ENCODE peak calls at places on chromosomes 6 and 20, in five cellular contexts. One of them, this sample, is unnamed.

GRCh38 chr20:43748274-43748673 is 21.5 kb upstream of the GTSF1L start:
- DNase-seq in globus pallidus: no peak
- DNase-seq in stimulated activated CD4-positive, alpha-beta T cell treated with anti-CD3 and anti-CD28 coated beads, Interleukin-1b, Interleukin-23, amount 100 ng/mL, for 24 hours: no peak
- DNase-seq in activated CD8-positive, alpha-beta T cell treated with anti-CD3 and anti-CD28 coated beads for 36 hours: no peak
- DNase-seq in A172: no peak
- DNase-seq in this sample: no peak

GRCh38 chr6:136524936-136525413 is 25.2 kb downstream of the MAP7 start:
- DNase-seq in globus pallidus: peak
- DNase-seq in stimulated activated CD4-positive, alpha-beta T cell treated with anti-CD3 and anti-CD28 coated beads, Interleukin-1b, Interleukin-23, amount 100 ng/mL, for 24 hours: no peak
- DNase-seq in activated CD8-positive, alpha-beta T cell treated with anti-CD3 and anti-CD28 coated beads for 36 hours: no peak
- DNase-seq in A172: no peak
- DNase-seq in this sample: no peak

GRCh38 chr20:20211988-20212518 is 155.9 kb upstream of the INSM1 start:
- DNase-seq in globus pallidus: no peak
- DNase-seq in stimulated activated CD4-positive, alpha-beta T cell treated with anti-CD3 and anti-CD28 coated beads, Interleukin-1b, Interleukin-23, amount 100 ng/mL, for 24 hours: no peak
- DNase-seq in activated CD8-positive, alpha-beta T cell treated with anti-CD3 and anti-CD28 coated beads for 36 hours: no peak
- DNase-seq in A172: no peak
- DNase-seq in this sample: no peak

GRCh38 chr6:56263586-56264295 is 16.4 kb upstream of the COL21A1 start:
- DNase-seq in globus pallidus: no peak
- DNase-seq in stimulated activated CD4-positive, alpha-beta T cell treated with anti-CD3 and anti-CD28 coated beads, Interleukin-1b, Interleukin-23, amount 100 ng/mL, for 24 hours: no peak
- DNase-seq in activated CD8-positive, alpha-beta T cell treated with anti-CD3 and anti-CD28 coated beads for 36 hours: no peak
- DNase-seq in A172: no peak
- DNase-seq in this sample: peak

GRCh38 chr20:57309544-57310115 is 20.0 kb upstream of the SPO11 start:
- DNase-seq in globus pallidus: no peak
- DNase-seq in stimulated activated CD4-positive, alpha-beta T cell treated with anti-CD3 and anti-CD28 coated beads, Interleukin-1b, Interleukin-23, amount 100 ng/mL, for 24 hours: no peak
- DNase-seq in activated CD8-positive, alpha-beta T cell treated with anti-CD3 and anti-CD28 coated beads for 36 hours: no peak
- DNase-seq in A172: no peak
- DNase-seq in this sample: no peak

GRCh38 chr6:147046131-147046530 is 158.1 kb upstream of the STXBP5 start:
- DNase-seq in globus pallidus: no peak
- DNase-seq in stimulated activated CD4-positive, alpha-beta T cell treated with anti-CD3 and anti-CD28 coated beads, Interleukin-1b, Interleukin-23, amount 100 ng/mL, for 24 hours: no peak
- DNase-seq in activated CD8-positive, alpha-beta T cell treated with anti-CD3 and anti-CD28 coated beads for 36 hours: no peak
- DNase-seq in A172: no peak
- DNase-seq in this sample: no peak

GRCh38 chr6:55922406-55922805 is 47.0 kb upstream of the BMP5 start:
- DNase-seq in globus pallidus: no peak
- DNase-seq in stimulated activated CD4-positive, alpha-beta T cell treated with anti-CD3 and anti-CD28 coated beads, Interleukin-1b, Interleukin-23, amount 100 ng/mL, for 24 hours: no peak
- DNase-seq in activated CD8-positive, alpha-beta T cell treated with anti-CD3 and anti-CD28 coated beads for 36 hours: no peak
- DNase-seq in A172: no peak
- DNase-seq in this sample: no peak

GRCh38 chr6:71181565-71181964 is 107.0 kb upstream of the OGFRL1 start:
- DNase-seq in globus pallidus: no peak
- DNase-seq in stimulated activated CD4-positive, alpha-beta T cell treated with anti-CD3 and anti-CD28 coated beads, Interleukin-1b, Interleukin-23, amount 100 ng/mL, for 24 hours: no peak
- DNase-seq in activated CD8-positive, alpha-beta T cell treated with anti-CD3 and anti-CD28 coated beads for 36 hours: no peak
- DNase-seq in A172: peak
- DNase-seq in this sample: peak

GRCh38 chr6:121356575-121356974 is 22.3 kb upstream of the TBC1D32 start:
- DNase-seq in globus pallidus: no peak
- DNase-seq in stimulated activated CD4-positive, alpha-beta T cell treated with anti-CD3 and anti-CD28 coated beads, Interleukin-1b, Interleukin-23, amount 100 ng/mL, for 24 hours: no peak
- DNase-seq in activated CD8-positive, alpha-beta T cell treated with anti-CD3 and anti-CD28 coated beads for 36 hours: no peak
- DNase-seq in A172: no peak
- DNase-seq in this sample: no peak

GRCh38 chr6:159693128-159693893 is at the start of gene SOD2:
- DNase-seq in globus pallidus: peak
- DNase-seq in stimulated activated CD4-positive, alpha-beta T cell treated with anti-CD3 and anti-CD28 coated beads, Interleukin-1b, Interleukin-23, amount 100 ng/mL, for 24 hours: peak
- DNase-seq in activated CD8-positive, alpha-beta T cell treated with anti-CD3 and anti-CD28 coated beads for 36 hours: peak
- DNase-seq in A172: peak
- DNase-seq in this sample: peak

GRCh38 chr6:33247977-33248642 is 23.6 kb downstream of the VPS52 start:
- DNase-seq in globus pallidus: peak
- DNase-seq in stimulated activated CD4-positive, alpha-beta T cell treated with anti-CD3 and anti-CD28 coated beads, Interleukin-1b, Interleukin-23, amount 100 ng/mL, for 24 hours: peak
- DNase-seq in activated CD8-positive, alpha-beta T cell treated with anti-CD3 and anti-CD28 coated beads for 36 hours: peak
- DNase-seq in A172: peak
- DNase-seq in this sample: peak